ENCODE peak calls at places on chromosomes 3 and 15, in four cellular contexts. W, L, M and S are unnamed samples.

GRCh38 chr3:59545369-59545768 is 495.5 kb upstream of the CFAP20DC start:
- DNase-seq in W (no peak), L (no peak), M (no peak), S (no peak)

GRCh38 chr3:20080956-20081554 is 40.8 kb downstream of the KAT2B start:
- DNase-seq in W (peak), L (peak), M (peak), S (no peak)

GRCh38 chr3:64685800-64686445 is 1.9 kb downstream of the ADAMTS9 start:
- DNase-seq in W (peak), L (peak), M (peak), S (peak)

GRCh38 chr3:96657710-96658109 is 156.7 kb upstream of the EPHA6 start:
- DNase-seq in W (no peak), L (no peak), M (no peak), S (no peak)

GRCh38 chr3:123152656-123153055 is 49.1 kb upstream of the SEC22A start:
- DNase-seq in W (no peak), L (no peak), M (no peak), S (peak)

GRCh38 chr3:72101538-72101937 is 316.6 kb upstream of the PROK2 start:
- DNase-seq in W (no peak), L (no peak), M (no peak), S (no peak)

GRCh38 chr3:139608924-139609323 is 68.8 kb downstream of the NMNAT3 start:
- DNase-seq in W (no peak), L (no peak), M (no peak), S (no peak)

GRCh38 chr15:40054746-40055575 is 16.0 kb upstream of the SRP14 start:
- DNase-seq in W (peak), L (no peak), M (no peak), S (no peak)

GRCh38 chr15:101191242-101191641 is 60.6 kb downstream of the CHSY1 start:
- DNase-seq in W (no peak), L (no peak), M (no peak), S (no peak)

GRCh38 chr3:149384911-149385321 is 7.5 kb upstream of the TM4SF1 start:
- DNase-seq in W (no peak), L (peak), M (no peak), S (no peak)

GRCh38 chr15:77059761-77060345 is 11.1 kb downstream of the TSPAN3 start:
- DNase-seq in W (no peak), L (no peak), M (no peak), S (no peak)

GRCh38 chr15:96978937-96979473 is 648.5 kb downstream of the NR2F2 start:
- DNase-seq in W (no peak), L (no peak), M (no peak), S (no peak)

GRCh38 chr3:14521611-14522010 is 18.5 kb downstream of the GRIP2 start:
- DNase-seq in W (no peak), L (no peak), M (no peak), S (no peak)

GRCh38 chr15:63503739-63504246 is 600 bp upstream of the USP3 start:
- DNase-seq in W (peak), L (peak), M (peak), S (no peak)

GRCh38 chr3:171557173-171557572 is 97.0 kb upstream of the TNIK start:
- DNase-seq in W (no peak), L (no peak), M (no peak), S (no peak)

GRCh38 chr3:73504255-73504654 is 120.5 kb downstream of the PDZRN3 start:
- DNase-seq in W (no peak), L (no peak), M (no peak), S (no peak)

GRCh38 chr15:59380902-59381610 is 8.4 kb upstream of the MYO1E start:
- DNase-seq in W (no peak), L (no peak), M (no peak), S (no peak)

GRCh38 chr3:38601971-38602550 is 47.4 kb downstream of the SCN5A start:
- DNase-seq in W (no peak), L (no peak), M (no peak), S (no peak)

GRCh38 chr3:30285188-30286006 is 321.0 kb upstream of the TGFBR2 start:
- DNase-seq in W (no peak), L (no peak), M (no peak), S (no peak)

GRCh38 chr15:91032919-91033803 is 10.8 kb upstream of the VPS33B start:
- DNase-seq in W (peak), L (peak), M (peak), S (no peak)

GRCh38 chr3:171797265-171797679 is 13.0 kb downstream of the PLD1 start:
- DNase-seq in W (no peak), L (peak), M (no peak), S (no peak)

GRCh38 chr3:111676177-111677021 is 81.3 kb upstream of the ZBED2 start:
- DNase-seq in W (no peak), L (peak), M (no peak), S (no peak)

GRCh38 chr15:52228928-52229327 is 37.7 kb upstream of the GNB5 start:
- DNase-seq in W (peak), L (peak), M (no peak), S (no peak)